ENCODE peak calls at places on chromosomes 5 and 9, in six cellular contexts. One of them, this sample, is unnamed.

GRCh38 chr5:59813761-59814562 is 79.6 kb downstream of the PDE4D start:
- DNase-seq in fibroblast of the conjunctiva: peak
- DNase-seq in activated CD4-positive, alpha-beta T cell treated with anti-CD3 and anti-CD28 coated beads for 48 hours: peak
- DNase-seq in testis: peak
- DNase-seq in DMS53: peak
- DNase-seq in T-cell: no peak
- DNase-seq in this sample: peak

GRCh38 chr5:122403965-122404364 is 91.9 kb downstream of the SNCAIP start:
- DNase-seq in fibroblast of the conjunctiva: no peak
- DNase-seq in activated CD4-positive, alpha-beta T cell treated with anti-CD3 and anti-CD28 coated beads for 48 hours: no peak
- DNase-seq in testis: no peak
- DNase-seq in DMS53: no peak
- DNase-seq in T-cell: no peak
- DNase-seq in this sample: no peak

GRCh38 chr9:95229230-95229933 is 88.1 kb downstream of the FANCC start:
- DNase-seq in fibroblast of the conjunctiva: no peak
- DNase-seq in activated CD4-positive, alpha-beta T cell treated with anti-CD3 and anti-CD28 coated beads for 48 hours: no peak
- DNase-seq in testis: no peak
- DNase-seq in DMS53: no peak
- DNase-seq in T-cell: no peak
- DNase-seq in this sample: peak

GRCh38 chr5:174355208-174355612 is 309.7 kb downstream of the NSG2 start:
- DNase-seq in fibroblast of the conjunctiva: peak
- DNase-seq in activated CD4-positive, alpha-beta T cell treated with anti-CD3 and anti-CD28 coated beads for 48 hours: no peak
- DNase-seq in testis: no peak
- DNase-seq in DMS53: no peak
- DNase-seq in T-cell: no peak
- DNase-seq in this sample: peak

GRCh38 chr5:125499969-125500368 is 753.5 kb upstream of the ZNF608 start:
- DNase-seq in fibroblast of the conjunctiva: no peak
- DNase-seq in activated CD4-positive, alpha-beta T cell treated with anti-CD3 and anti-CD28 coated beads for 48 hours: no peak
- DNase-seq in testis: no peak
- DNase-seq in DMS53: no peak
- DNase-seq in T-cell: no peak
- DNase-seq in this sample: no peak

GRCh38 chr9:33950371-33950770 is 98.3 kb downstream of the UBAP2 start:
- DNase-seq in fibroblast of the conjunctiva: no peak
- DNase-seq in activated CD4-positive, alpha-beta T cell treated with anti-CD3 and anti-CD28 coated beads for 48 hours: no peak
- DNase-seq in testis: no peak
- DNase-seq in DMS53: no peak
- DNase-seq in T-cell: no peak
- DNase-seq in this sample: no peak

GRCh38 chr5:13107553-13107952 is 836.9 kb downstream of the DNAH5 start:
- DNase-seq in fibroblast of the conjunctiva: no peak
- DNase-seq in activated CD4-positive, alpha-beta T cell treated with anti-CD3 and anti-CD28 coated beads for 48 hours: no peak
- DNase-seq in testis: no peak
- DNase-seq in DMS53: no peak
- DNase-seq in T-cell: no peak
- DNase-seq in this sample: no peak

GRCh38 chr5:172443441-172444109 is 10.8 kb downstream of the SH3PXD2B start:
- DNase-seq in fibroblast of the conjunctiva: peak
- DNase-seq in activated CD4-positive, alpha-beta T cell treated with anti-CD3 and anti-CD28 coated beads for 48 hours: peak
- DNase-seq in testis: peak
- DNase-seq in DMS53: peak
- DNase-seq in T-cell: no peak
- DNase-seq in this sample: peak